ENCODE peak calls at places on chromosomes 3 and 15, in seven cellular contexts. Q is AG10803, Z is progenitor cell of endocrine pancreas, V is GM13977, P is AG09309, E is fibroblast of lung, M is omental fat pad. X is an unnamed sample.

GRCh38 chr15:76626611-76627010 is 278.5 kb downstream of the SCAPER start:
- DNase-seq in M (no peak), V (no peak), P (no peak), E (no peak), Z (no peak), Q (no peak), X (no peak)

GRCh38 chr3:46442591-46443530 is 21.8 kb downstream of the LTF start:
- DNase-seq in M (no peak), V (no peak), Z (no peak), Q (no peak), E (peak), P (no peak), X (peak)

GRCh38 chr15:45884289-45884688 is 249.5 kb downstream of the SQOR start:
- DNase-seq in Q (no peak), M (no peak), Z (no peak), P (no peak), E (no peak), V (no peak), X (no peak)

GRCh38 chr15:85024509-85025336 is 43.1 kb downstream of the PDE8A start:
- DNase-seq in Z (no peak), E (peak), P (no peak), Q (peak), M (no peak), V (peak), X (peak)

GRCh38 chr3:154243353-154243752 is 80.9 kb downstream of the DHX36 start:
- DNase-seq in V (no peak), Q (peak), Z (no peak), P (no peak), M (no peak), E (peak), X (no peak)

GRCh38 chr15:54131410-54131809 is 153.2 kb downstream of the UNC13C start:
- DNase-seq in P (no peak), V (no peak), M (no peak), Z (no peak), Q (no peak), E (no peak), X (no peak)

GRCh38 chr15:36356978-36357582 is 222.3 kb upstream of the CDIN1 start:
- DNase-seq in P (peak), Z (no peak), Q (peak), E (peak), M (no peak), V (no peak), X (no peak)

GRCh38 chr3:147661916-147662315 is 252.8 kb downstream of the ZIC1 start:
- DNase-seq in M (no peak), Z (no peak), E (no peak), P (no peak), Q (no peak), V (no peak), X (no peak)

GRCh38 chr15:80031841-80032240 is 27.6 kb upstream of the ZFAND6 start:
- DNase-seq in V (no peak), P (no peak), Q (no peak), Z (no peak), E (no peak), M (no peak), X (peak)

GRCh38 chr15:70432924-70433500 is 330.3 kb downstream of the UACA start:
- DNase-seq in V (no peak), Z (no peak), P (no peak), M (no peak), E (no peak), Q (no peak), X (no peak)

GRCh38 chr3:126545544-126545943 is 13.2 kb downstream of the C3orf22 start:
- DNase-seq in Z (no peak), V (no peak), E (no peak), Q (no peak), M (no peak), P (no peak), X (no peak)

GRCh38 chr15:32668942-32669341 is 27.4 kb downstream of the SCG5 start:
- DNase-seq in Q (no peak), Z (no peak), V (no peak), M (no peak), E (no peak), P (no peak), X (no peak)

GRCh38 chr15:59292393-59292792 is 80.3 kb downstream of the MYO1E start:
- DNase-seq in Q (peak), P (no peak), V (no peak), M (no peak), Z (no peak), E (peak), X (no peak)

GRCh38 chr3:2098398-2099027 is at the start of gene CNTN4:
- DNase-seq in Q (no peak), P (no peak), Z (peak), M (no peak), E (no peak), V (peak), X (no peak)

GRCh38 chr15:85950101-85950500 is 129.6 kb upstream of the AGBL1 start:
- DNase-seq in P (no peak), Q (no peak), V (no peak), E (no peak), Z (no peak), M (no peak), X (no peak)

GRCh38 chr3:177610677-177611654 is 413.7 kb upstream of the TBL1XR1 start:
- DNase-seq in M (peak), V (no peak), E (peak), Z (no peak), Q (no peak), P (no peak), X (peak)

GRCh38 chr3:195407511-195408409 is 35.1 kb downstream of the ACAP2 start:
- DNase-seq in E (no peak), M (no peak), Z (no peak), Q (no peak), P (no peak), V (peak), X (no peak)

GRCh38 chr3:53581671-53582070 is 87.3 kb downstream of the CACNA1D start:
- DNase-seq in V (no peak), E (peak), P (no peak), Q (peak), M (no peak), Z (no peak), X (no peak)

GRCh38 chr15:44319385-44319784 is 30.9 kb downstream of the GOLM2 start:
- DNase-seq in V (peak), Q (no peak), P (no peak), E (no peak), Z (no peak), M (no peak), X (no peak)

GRCh38 chr15:63191895-63192603 is 2.6 kb downstream of the RAB8B start:
- DNase-seq in Q (no peak), E (no peak), V (peak), P (no peak), M (no peak), Z (no peak), X (no peak)

GRCh38 chr3:9791127-9791526 is 1.1 kb downstream of the TADA3 start:
- DNase-seq in M (no peak), P (no peak), V (no peak), E (no peak), Q (no peak), Z (no peak), X (no peak)

GRCh38 chr15:65981837-65982696 is 112.8 kb downstream of the RAB11A start:
- DNase-seq in V (peak), Q (no peak), E (no peak), M (no peak), Z (peak), P (no peak), X (peak)
- TF ChIP-seq CTCF in V (peak), Q (no peak), E (no peak), M (no peak), Z (peak), P (no peak), X (no peak)

GRCh38 chr15:78565951-78566774 is 843 bp downstream of the CHRNA5 start:
- DNase-seq in Q (peak), M (no peak), E (peak), V (peak), P (no peak), Z (no peak), X (peak)
- TF ChIP-seq CTCF in Q (peak), M (no peak), E (peak), V (no peak), P (peak), Z (peak), X (peak)

DNA sequence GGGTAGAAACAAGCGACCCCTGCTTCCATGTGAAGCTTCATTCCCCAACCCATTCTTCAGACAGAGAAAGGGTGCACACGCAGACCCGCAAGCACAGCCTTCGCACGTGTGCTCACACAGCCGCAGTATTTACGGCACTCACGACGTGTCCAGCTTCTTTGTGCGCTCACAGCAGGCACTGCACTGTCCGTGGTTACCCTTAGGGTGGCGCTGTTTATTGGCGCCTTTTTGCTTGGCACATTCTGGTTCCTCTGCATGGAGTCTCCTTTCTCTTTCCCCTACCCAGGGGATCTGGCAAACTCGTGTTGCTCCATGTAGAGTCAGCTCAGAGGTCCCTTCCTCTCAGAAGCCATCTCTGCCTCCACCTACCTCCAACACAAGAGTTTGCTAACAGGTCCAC is 115.1 kb downstream of the SLCO3A1 start:
- DNase-seq in P (no peak), V (no peak), M (no peak), E (no peak), Q (no peak), Z (no peak), X (no peak)
- TF ChIP-seq CTCF in P (peak), V (no peak), M (no peak), E (no peak), Q (no peak), Z (no peak), X (peak)

DNA sequence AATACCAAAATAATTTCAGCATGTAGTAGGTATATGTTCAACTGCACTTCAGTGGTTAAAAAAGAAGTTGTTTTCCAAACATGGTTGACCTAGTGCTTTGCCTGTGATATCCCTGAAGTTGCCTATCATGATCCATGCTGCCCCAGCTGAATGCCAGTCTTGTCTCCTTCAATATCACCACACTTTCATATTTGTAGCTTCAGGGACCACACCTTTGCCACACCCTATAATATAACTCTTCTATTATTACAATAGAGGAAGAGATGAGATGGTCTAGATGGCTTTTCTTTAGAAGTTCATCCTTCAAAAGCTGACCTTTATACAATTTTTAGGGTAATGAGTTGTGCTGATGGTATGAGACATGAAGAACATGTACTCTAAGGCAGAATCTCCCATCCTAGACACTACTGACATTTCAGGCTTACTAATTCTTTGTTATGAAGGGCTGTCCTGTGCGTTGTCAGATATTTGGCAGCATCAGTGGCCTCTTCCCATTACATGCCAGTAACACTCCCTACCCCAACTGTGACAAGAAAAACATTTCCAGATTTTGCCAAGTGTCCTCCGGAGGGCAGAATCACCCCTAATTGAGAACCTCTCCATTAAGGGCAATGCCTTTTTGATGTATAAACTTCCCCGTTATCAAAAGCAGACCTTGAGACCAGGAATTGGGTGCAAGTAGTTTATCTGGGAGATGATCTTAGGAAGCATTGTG is 76.2 kb upstream of the PLCL2 start:
- DNase-seq in V (no peak), P (no peak), Q (no peak), E (no peak), Z (no peak), M (no peak), X (no peak)
- TF ChIP-seq CTCF in V (no peak), P (no peak), Q (no peak), E (no peak), Z (no peak), M (no peak), X (no peak)

DNA sequence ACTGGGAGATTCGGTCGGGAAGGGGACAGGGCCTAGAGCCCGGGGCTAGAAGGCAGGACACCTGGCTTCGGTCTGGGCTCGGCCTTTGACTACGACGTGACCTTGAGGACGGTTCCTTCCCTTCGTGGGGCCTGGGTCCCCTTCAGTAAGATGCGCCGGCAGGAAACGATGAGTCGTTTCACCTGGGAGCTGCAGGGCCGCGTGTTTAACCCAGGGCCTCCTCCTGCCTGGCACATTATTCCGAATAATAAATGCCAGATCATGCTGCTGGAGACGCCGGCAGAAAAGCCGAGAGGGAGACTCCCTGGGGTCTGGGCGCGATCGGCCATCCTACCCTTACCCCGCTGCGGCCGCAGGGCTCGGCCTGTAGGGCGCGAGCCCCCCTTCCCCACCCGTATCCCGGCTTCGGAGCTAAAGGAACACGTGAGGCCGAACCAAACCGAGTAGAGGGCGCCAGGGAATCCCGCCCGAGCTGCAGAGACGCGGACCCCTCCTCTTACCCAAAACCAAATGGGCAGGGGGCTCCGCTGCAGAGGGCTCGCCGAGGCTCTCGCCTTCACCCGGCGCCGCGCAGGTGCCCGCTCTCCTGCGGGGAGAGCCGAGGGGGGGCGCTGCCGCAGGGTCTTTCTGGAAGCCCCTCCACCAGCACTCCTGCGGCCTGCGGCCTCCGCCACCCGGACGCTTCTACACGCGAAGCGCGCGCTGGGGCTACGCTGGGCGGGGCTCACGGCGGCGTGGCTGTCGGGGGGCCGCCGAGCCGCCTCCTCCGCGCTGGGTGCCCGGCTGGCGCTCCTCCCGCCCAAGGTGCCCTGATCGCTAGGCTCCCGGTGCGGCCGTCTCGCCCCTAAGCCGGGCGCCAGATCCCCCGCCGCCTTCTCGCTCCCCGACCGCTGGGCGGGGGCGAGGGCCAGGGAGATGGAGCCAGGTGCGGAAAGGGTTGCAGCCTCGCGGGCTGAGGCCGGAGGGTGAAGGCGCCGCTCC is at the start of gene BDH1:
- DNase-seq in Z (peak), Q (no peak), M (no peak), V (peak), P (no peak), E (no peak), X (peak)
- TF ChIP-seq CTCF in Z (peak), Q (no peak), M (no peak), V (peak), P (no peak), E (no peak), X (no peak)